ENCODE peak calls at places on chromosomes 5 and 9, in five cellular contexts. C is CD8-positive, alpha-beta T cell; N is AG04450; E is psoas muscle; K is prostate gland. G is an unnamed sample.

GRCh38 chr5:179759961-179760541 is 27.4 kb downstream of the MAML1 start:
- DNase-seq in E (no peak), N (no peak), C (no peak), K (no peak), G (no peak)

GRCh38 chr9:112310826-112311225 is 22.6 kb downstream of the PTBP3 start:
- DNase-seq in C (no peak), K (no peak), N (no peak), E (no peak), G (no peak)

GRCh38 chr9:2469681-2470141 is 151.9 kb upstream of the VLDLR start:
- DNase-seq in N (no peak), K (no peak), C (no peak), E (no peak), G (no peak)

GRCh38 chr5:137648361-137648760 is 87.5 kb downstream of the KLHL3 start:
- DNase-seq in C (no peak), N (no peak), K (no peak), E (no peak), G (no peak)

GRCh38 chr9:115170674-115171073 is 52.7 kb upstream of the TNC start:
- DNase-seq in E (peak), C (no peak), N (no peak), K (no peak), G (no peak)

GRCh38 chr5:36323926-36324781 is 22.5 kb upstream of the RANBP3L start:
- DNase-seq in K (no peak), E (no peak), N (no peak), C (no peak), G (no peak)

GRCh38 chr5:93604119-93604963 is 21.3 kb downstream of the NR2F1 start:
- DNase-seq in E (no peak), K (no peak), N (no peak), C (no peak), G (no peak)

GRCh38 chr5:122741681-122742080 is 33.2 kb upstream of the SNX2 start:
- DNase-seq in E (no peak), C (no peak), K (no peak), N (no peak), G (no peak)

GRCh38 chr5:78677777-78678668 is 29.5 kb upstream of the LHFPL2 start:
- DNase-seq in K (no peak), E (peak), C (no peak), N (peak), G (peak)

GRCh38 chr9:92324889-92325268 is 271 bp downstream of the NOL8 start:
- DNase-seq in E (no peak), C (no peak), N (no peak), K (no peak), G (no peak)

GRCh38 chr5:114152656-114153360 is 209.1 kb upstream of the KCNN2 start:
- DNase-seq in K (no peak), C (no peak), N (no peak), E (no peak), G (no peak)

GRCh38 chr9:108551030-108551964 is 304.5 kb downstream of the ACTL7B start:
- DNase-seq in E (no peak), N (peak), K (peak), C (no peak), G (peak)

GRCh38 chr9:91191443-91192378 is 170.0 kb downstream of the AUH start:
- DNase-seq in K (no peak), E (no peak), N (no peak), C (no peak), G (no peak)
- H3K4me3 ChIP-seq in K (no peak), E (peak), N (no peak), C (no peak), G (no peak)

GRCh38 chr5:16810503-16810854 is 125.6 kb downstream of the MYO10 start:
- DNase-seq in E (no peak), C (no peak), N (no peak), K (no peak), G (no peak)

GRCh38 chr5:16809816-16810502 is 126.1 kb downstream of the MYO10 start:
- DNase-seq in K (peak), C (no peak), E (no peak), N (peak), G (peak)

GRCh38 chr5:16812448-16812847 is 123.6 kb downstream of the MYO10 start:
- DNase-seq in K (no peak), N (no peak), E (no peak), C (no peak), G (no peak)

GRCh38 chr5:16815432-16815831 is 120.7 kb downstream of the MYO10 start:
- DNase-seq in E (no peak), K (peak), N (no peak), C (no peak), G (no peak)

GRCh38 chr5:16812911-16813310 is 123.2 kb downstream of the MYO10 start:
- DNase-seq in N (no peak), K (peak), C (no peak), E (no peak), G (no peak)
- TF ChIP-seq CTCF in N (no peak), K (peak), C (no peak), E (no peak), G (no peak)

GRCh38 chr5:73912755-73913365 is 286.9 kb downstream of the ARHGEF28 start:
- DNase-seq in E (no peak), K (no peak), N (no peak), C (no peak), G (no peak)
- H3K4me3 ChIP-seq in E (no peak), K (no peak), N (no peak), C (no peak), G (no peak)

DNA sequence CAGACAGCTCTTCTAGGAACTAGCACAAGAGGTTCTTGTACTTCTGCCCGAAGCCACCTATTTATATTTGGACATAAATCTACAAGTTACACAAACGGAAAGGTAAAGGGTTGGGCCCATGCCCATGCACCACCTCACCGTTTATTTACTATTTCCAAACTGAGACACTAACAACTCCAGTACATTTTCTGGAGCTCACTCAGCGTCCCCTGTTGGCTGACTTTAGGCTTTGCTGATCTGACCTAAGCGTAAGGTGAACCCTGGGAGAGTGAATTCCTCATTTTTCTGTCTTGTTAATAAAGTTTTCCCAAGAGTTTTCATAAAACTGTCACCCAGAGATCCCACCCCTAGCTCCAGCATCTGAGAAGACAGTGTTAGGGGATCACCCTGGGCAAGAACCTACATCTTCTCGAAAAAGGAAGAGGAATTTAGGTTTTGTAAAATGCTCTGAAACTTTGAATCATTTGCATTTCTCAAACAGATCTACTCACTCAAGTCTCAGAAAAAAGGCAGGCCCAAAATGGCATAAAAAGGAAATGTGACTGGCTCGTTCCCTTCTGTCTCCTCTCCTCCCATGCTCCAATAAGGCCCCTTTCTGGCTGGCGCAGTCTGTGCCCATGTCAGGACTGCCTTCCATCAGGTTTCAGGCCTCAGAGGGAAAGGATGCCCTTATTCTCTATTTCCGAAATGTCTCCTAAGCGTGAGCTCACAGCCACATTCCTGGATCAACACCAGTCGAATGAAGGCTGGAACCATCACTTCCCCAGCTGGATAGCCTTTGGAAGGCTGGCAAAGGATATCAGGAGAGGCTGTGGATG is 201.3 kb downstream of the FANCC start:
- DNase-seq in E (no peak), C (no peak), N (no peak), K (peak), G (no peak)
- TF ChIP-seq CTCF in E (peak), C (no peak), N (peak), K (peak), G (no peak)